ENCODE peak calls at places on chromosome 4, in six cellular contexts. One of them, this sample, is unnamed. For H3K27me3, the result is how much of the 10 kb centered on the place peaks cover.

GRCh38 chr4:112889619-112890294 is 159.7 kb upstream of the ANK2 start:
- DNase-seq in H9: no peak
- DNase-seq in neuronal stem cell: no peak
- DNase-seq in IMR-90: peak
- DNase-seq in H1: no peak
- DNase-seq in trophoblast cell: no peak
- DNase-seq in this sample: peak

GRCh38 chr4:188127157-188127874 is 11.9 kb upstream of the TRIML1 start:
- DNase-seq in neuronal stem cell: no peak
- DNase-seq in trophoblast cell: peak
- DNase-seq in H9: no peak
- DNase-seq in H1: no peak
- DNase-seq in IMR-90: peak
- DNase-seq in this sample: peak

GRCh38 chr4:87219648-87220093 is 747 bp downstream of the KLHL8 start:
- DNase-seq in neuronal stem cell: no peak
- DNase-seq in trophoblast cell: peak
- DNase-seq in H9: peak
- DNase-seq in H1: no peak
- DNase-seq in IMR-90: peak
- DNase-seq in this sample: peak

GRCh38 chr4:109548655-109549054 is 11.4 kb upstream of the MCUB start:
- DNase-seq in IMR-90: peak
- DNase-seq in trophoblast cell: peak
- DNase-seq in H9: no peak
- DNase-seq in H1: no peak
- DNase-seq in neuronal stem cell: no peak
- DNase-seq in this sample: peak

GRCh38 chr4:108139089-108139488 is 29.6 kb downstream of the LEF1 start:
- DNase-seq in H9: no peak
- DNase-seq in neuronal stem cell: no peak
- DNase-seq in trophoblast cell: no peak
- DNase-seq in IMR-90: no peak
- DNase-seq in H1: no peak
- DNase-seq in this sample: no peak

GRCh38 chr4:17587094-17587822 is 10.3 kb downstream of the LAP3 start:
- DNase-seq in H1: no peak
- DNase-seq in trophoblast cell: no peak
- DNase-seq in IMR-90: no peak
- DNase-seq in neuronal stem cell: no peak
- DNase-seq in H9: no peak
- DNase-seq in this sample: no peak

GRCh38 chr4:7687006-7687405 is 252.3 kb upstream of the PSAPL1 start:
- DNase-seq in trophoblast cell: no peak
- DNase-seq in H1: no peak
- DNase-seq in IMR-90: no peak
- DNase-seq in H9: no peak
- DNase-seq in neuronal stem cell: no peak
- DNase-seq in this sample: no peak

GRCh38 chr4:78033859-78034258 is 23.3 kb upstream of the FRAS1 start:
- DNase-seq in H9: no peak
- DNase-seq in trophoblast cell: no peak
- DNase-seq in neuronal stem cell: no peak
- DNase-seq in H1: no peak
- DNase-seq in IMR-90: no peak
- DNase-seq in this sample: no peak

GRCh38 chr4:127780598-127780997 is 1.5 kb upstream of the HSPA4L start:
- DNase-seq in neuronal stem cell: no peak
- DNase-seq in H9: no peak
- DNase-seq in IMR-90: no peak
- DNase-seq in H1: no peak
- DNase-seq in trophoblast cell: no peak
- DNase-seq in this sample: no peak

GRCh38 chr4:1534076-1534872 is 128.0 kb upstream of the NKX1-1 start:
- DNase-seq in H1: no peak
- DNase-seq in IMR-90: no peak
- DNase-seq in trophoblast cell: no peak
- DNase-seq in neuronal stem cell: no peak
- DNase-seq in H9: no peak
- DNase-seq in this sample: no peak
- H3K27me3 ChIP-seq in H1: under half
- H3K27me3 ChIP-seq in IMR-90: under half
- H3K27me3 ChIP-seq in trophoblast cell: under half
- H3K27me3 ChIP-seq in neuronal stem cell: under half
- H3K27me3 ChIP-seq in H9: under half
- H3K27me3 ChIP-seq in this sample: half or more

GRCh38 chr4:139083533-139084424 is 68.2 kb downstream of the NOCT start:
- DNase-seq in H9: peak
- DNase-seq in neuronal stem cell: peak
- DNase-seq in IMR-90: peak
- DNase-seq in trophoblast cell: peak
- DNase-seq in H1: no peak
- DNase-seq in this sample: peak
- H3K14ac ChIP-seq in H9: peak
- H3K14ac ChIP-seq in neuronal stem cell: peak
- H3K14ac ChIP-seq in IMR-90: peak
- H3K14ac ChIP-seq in trophoblast cell: peak
- H3K14ac ChIP-seq in H1: no peak
- H3K14ac ChIP-seq in this sample: peak

GRCh38 chr4:41014158-41014557 is 200.2 kb downstream of the APBB2 start:
- DNase-seq in H9: no peak
- DNase-seq in H1: no peak
- DNase-seq in IMR-90: no peak
- DNase-seq in trophoblast cell: no peak
- DNase-seq in neuronal stem cell: no peak
- DNase-seq in this sample: no peak

GRCh38 chr4:41013746-41014145 is 200.6 kb downstream of the APBB2 start:
- DNase-seq in trophoblast cell: no peak
- DNase-seq in H9: no peak
- DNase-seq in neuronal stem cell: no peak
- DNase-seq in IMR-90: no peak
- DNase-seq in H1: no peak
- DNase-seq in this sample: no peak

GRCh38 chr4:41009411-41009810 is 204.9 kb downstream of the APBB2 start:
- DNase-seq in trophoblast cell: no peak
- DNase-seq in neuronal stem cell: no peak
- DNase-seq in IMR-90: peak
- DNase-seq in H1: no peak
- DNase-seq in H9: no peak
- DNase-seq in this sample: peak

GRCh38 chr4:41012308-41012707 is 202.0 kb downstream of the APBB2 start:
- DNase-seq in neuronal stem cell: no peak
- DNase-seq in IMR-90: peak
- DNase-seq in trophoblast cell: peak
- DNase-seq in H9: no peak
- DNase-seq in H1: no peak
- DNase-seq in this sample: no peak

GRCh38 chr4:41015031-41015675 is 199.2 kb downstream of the APBB2 start:
- DNase-seq in trophoblast cell: peak
- DNase-seq in IMR-90: no peak
- DNase-seq in H9: no peak
- DNase-seq in H1: no peak
- DNase-seq in neuronal stem cell: no peak
- DNase-seq in this sample: no peak
- H2BK120ac ChIP-seq in trophoblast cell: no peak
- H2BK120ac ChIP-seq in IMR-90: no peak
- H2BK120ac ChIP-seq in H9: no peak
- H2BK120ac ChIP-seq in H1: no peak
- H2BK120ac ChIP-seq in neuronal stem cell: no peak
- H2BK120ac ChIP-seq in this sample: no peak

GRCh38 chr4:81756973-81757372 is 285.3 kb upstream of the RASGEF1B start:
- DNase-seq in H9: no peak
- DNase-seq in H1: no peak
- DNase-seq in neuronal stem cell: no peak
- DNase-seq in IMR-90: no peak
- DNase-seq in trophoblast cell: no peak
- DNase-seq in this sample: no peak
- H3K27me3 ChIP-seq in H9: under half
- H3K27me3 ChIP-seq in H1: under half
- H3K27me3 ChIP-seq in neuronal stem cell: under half
- H3K27me3 ChIP-seq in IMR-90: under half
- H3K27me3 ChIP-seq in trophoblast cell: under half
- H3K27me3 ChIP-seq in this sample: under half

DNA sequence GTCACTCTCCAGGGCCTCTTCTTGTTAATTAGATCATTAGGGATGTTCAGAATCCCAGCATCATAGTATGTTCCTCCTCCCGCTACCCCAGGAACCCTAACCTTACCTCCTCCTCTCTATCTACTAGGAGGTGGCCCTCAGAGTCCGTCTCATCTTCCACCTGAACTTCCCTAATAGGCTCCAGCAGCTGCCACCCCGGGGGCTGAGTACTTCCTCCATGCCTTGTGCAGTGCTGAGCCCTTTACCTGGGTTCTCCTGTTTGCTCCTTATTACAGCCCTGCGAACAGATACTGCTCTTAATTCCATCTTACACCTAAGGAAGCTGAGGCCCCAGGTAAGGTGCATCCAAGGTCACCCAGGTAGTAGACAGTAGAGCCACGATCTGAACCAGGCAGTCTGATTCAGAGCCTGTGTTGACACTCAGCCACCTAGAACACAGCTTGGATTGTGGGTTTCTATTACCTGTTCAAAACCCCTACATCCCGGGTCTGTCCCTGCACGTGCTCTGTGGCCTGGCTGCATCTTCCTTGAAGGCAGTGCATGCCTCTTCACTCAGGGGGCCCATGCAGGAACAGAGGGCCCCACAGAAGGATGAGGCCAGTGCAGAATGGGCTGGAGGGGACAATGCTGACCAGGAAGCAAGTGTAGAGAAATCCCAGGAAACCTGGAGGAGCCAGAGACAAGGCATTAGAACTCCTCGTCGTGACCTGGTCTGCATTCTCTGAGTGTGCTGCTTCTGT is 51.4 kb upstream of the MSANTD1 start:
- DNase-seq in neuronal stem cell: no peak
- DNase-seq in trophoblast cell: no peak
- DNase-seq in IMR-90: no peak
- DNase-seq in H1: no peak
- DNase-seq in H9: no peak
- DNase-seq in this sample: no peak
- H3K14ac ChIP-seq in neuronal stem cell: no peak
- H3K14ac ChIP-seq in trophoblast cell: no peak
- H3K14ac ChIP-seq in IMR-90: no peak
- H3K14ac ChIP-seq in H1: no peak
- H3K14ac ChIP-seq in H9: no peak
- H3K14ac ChIP-seq in this sample: no peak

GRCh38 chr4:152696764-152697250 is 17.0 kb upstream of the TMEM154 start:
- DNase-seq in H9: no peak
- DNase-seq in trophoblast cell: no peak
- DNase-seq in H1: no peak
- DNase-seq in neuronal stem cell: no peak
- DNase-seq in IMR-90: peak
- DNase-seq in this sample: peak

GRCh38 chr4:152699313-152699712 is 19.5 kb upstream of the TMEM154 start:
- DNase-seq in trophoblast cell: no peak
- DNase-seq in H1: no peak
- DNase-seq in IMR-90: no peak
- DNase-seq in H9: no peak
- DNase-seq in neuronal stem cell: no peak
- DNase-seq in this sample: no peak

GRCh38 chr4:152697284-152698011 is 17.7 kb upstream of the TMEM154 start:
- DNase-seq in trophoblast cell: no peak
- DNase-seq in IMR-90: no peak
- DNase-seq in H9: no peak
- DNase-seq in H1: no peak
- DNase-seq in neuronal stem cell: no peak
- DNase-seq in this sample: no peak

GRCh38 chr4:152698012-152698499 is 18.3 kb upstream of the TMEM154 start:
- DNase-seq in H9: no peak
- DNase-seq in H1: no peak
- DNase-seq in neuronal stem cell: no peak
- DNase-seq in IMR-90: no peak
- DNase-seq in trophoblast cell: no peak
- DNase-seq in this sample: no peak

GRCh38 chr4:152700151-152700550 is 20.4 kb upstream of the TMEM154 start:
- DNase-seq in trophoblast cell: no peak
- DNase-seq in IMR-90: no peak
- DNase-seq in neuronal stem cell: no peak
- DNase-seq in H9: peak
- DNase-seq in H1: no peak
- DNase-seq in this sample: no peak
- H2BK120ac ChIP-seq in trophoblast cell: no peak
- H2BK120ac ChIP-seq in IMR-90: no peak
- H2BK120ac ChIP-seq in neuronal stem cell: no peak
- H2BK120ac ChIP-seq in H9: no peak
- H2BK120ac ChIP-seq in H1: peak
- H2BK120ac ChIP-seq in this sample: no peak

GRCh38 chr4:26330946-26331345 is 10.1 kb downstream of the RBPJ start:
- DNase-seq in trophoblast cell: no peak
- DNase-seq in IMR-90: no peak
- DNase-seq in H1: no peak
- DNase-seq in neuronal stem cell: no peak
- DNase-seq in H9: no peak
- DNase-seq in this sample: peak
- H3K27me3 ChIP-seq in trophoblast cell: under half
- H3K27me3 ChIP-seq in IMR-90: under half
- H3K27me3 ChIP-seq in H1: under half
- H3K27me3 ChIP-seq in neuronal stem cell: under half
- H3K27me3 ChIP-seq in H9: under half
- H3K27me3 ChIP-seq in this sample: under half

GRCh38 chr4:174457468-174457867 is 64.8 kb downstream of the HPGD start:
- DNase-seq in H9: no peak
- DNase-seq in IMR-90: no peak
- DNase-seq in trophoblast cell: no peak
- DNase-seq in H1: no peak
- DNase-seq in neuronal stem cell: no peak
- DNase-seq in this sample: peak
- H3K14ac ChIP-seq in H9: no peak
- H3K14ac ChIP-seq in IMR-90: no peak
- H3K14ac ChIP-seq in trophoblast cell: no peak
- H3K14ac ChIP-seq in H1: no peak
- H3K14ac ChIP-seq in neuronal stem cell: no peak
- H3K14ac ChIP-seq in this sample: no peak

GRCh38 chr4:94038195-94038594 is 169.5 kb upstream of the SMARCAD1 start:
- DNase-seq in trophoblast cell: no peak
- DNase-seq in IMR-90: no peak
- DNase-seq in H1: no peak
- DNase-seq in neuronal stem cell: no peak
- DNase-seq in H9: no peak
- DNase-seq in this sample: no peak
- H2BK120ac ChIP-seq in trophoblast cell: no peak
- H2BK120ac ChIP-seq in IMR-90: no peak
- H2BK120ac ChIP-seq in H1: no peak
- H2BK120ac ChIP-seq in neuronal stem cell: no peak
- H2BK120ac ChIP-seq in H9: no peak
- H2BK120ac ChIP-seq in this sample: no peak

GRCh38 chr4:181330654-181331595 is 912.3 kb upstream of the TENM3 start:
- DNase-seq in IMR-90: no peak
- DNase-seq in H1: no peak
- DNase-seq in trophoblast cell: no peak
- DNase-seq in H9: no peak
- DNase-seq in neuronal stem cell: no peak
- DNase-seq in this sample: no peak
- H3K27me3 ChIP-seq in IMR-90: under half
- H3K27me3 ChIP-seq in H1: under half
- H3K27me3 ChIP-seq in trophoblast cell: under half
- H3K27me3 ChIP-seq in H9: under half
- H3K27me3 ChIP-seq in neuronal stem cell: under half
- H3K27me3 ChIP-seq in this sample: under half

This sample was measured in mesenchymal stem cell.